ENCODE peak calls at places on chromosome 11, in ten cellular contexts. P is psoas muscle; A is testis; N is CD4-positive, CD25-positive, alpha-beta regulatory T cell; O is GM23338; I is right cardiac atrium; J is CD8-positive, alpha-beta memory T cell; S is mammary epithelial cell; H is A549; U is Panc1. M is an unnamed sample.
A peak's percentile ranks its signal among the peaks of the same experiment; 100 is the strongest.

GRCh38 chr11:6724013-6724412 is 40.9 kb upstream of the MRPL17 start:
- DNase-seq in P (no peak), N (no peak), S (no peak), J (no peak), I (no peak), A (no peak), H (no peak), U (no peak), O (no peak), M (no peak)

GRCh38 chr11:116693206-116694016 is 79.4 kb downstream of the BUD13 start:
- DNase-seq in N (no peak), U (no peak), J (no peak), A (no peak), O (no peak), P (no peak), S (peak; percentile 77), H (no peak), I (no peak), M (no peak)

GRCh38 chr11:64340671-64341335 is 799 bp downstream of the CCDC88B start:
- DNase-seq in H (no peak), I (no peak), S (no peak), A (peak; percentile 65), J (peak; percentile 72), P (peak; percentile 70), U (no peak), O (peak; percentile 90), N (peak; percentile 67), M (no peak)

GRCh38 chr11:48013269-48013901 is 33.0 kb downstream of the PTPRJ start:
- DNase-seq in J (peak; percentile 52), N (peak; percentile 83), O (no peak), U (no peak), A (no peak), H (peak; percentile 62), I (no peak), S (no peak), P (no peak), M (peak; percentile 46)

GRCh38 chr11:85918910-85919794 is 64.0 kb downstream of the CCDC83 start:
- DNase-seq in S (no peak), N (no peak), A (no peak), U (no peak), H (no peak), J (no peak), I (no peak), O (no peak), P (no peak), M (no peak)

GRCh38 chr11:17952487-17952886 is 60.4 kb downstream of the SERGEF start:
- DNase-seq in N (no peak), A (no peak), P (no peak), I (no peak), H (no peak), J (no peak), O (no peak), S (no peak), U (no peak), M (no peak)

GRCh38 chr11:34161812-34162506 is 56.5 kb downstream of the NAT10 start:
- DNase-seq in U (no peak), S (peak; percentile 47), N (peak; percentile 15), P (peak; percentile 16), J (peak; percentile 6), O (no peak), I (no peak), A (no peak), H (no peak), M (no peak)

GRCh38 chr11:68767672-68768071 is 16.4 kb upstream of the TESMIN start:
- DNase-seq in J (no peak), H (no peak), O (peak; percentile 32), I (no peak), U (no peak), N (no peak), S (no peak), A (peak; percentile 54), P (no peak), M (no peak)

GRCh38 chr11:72426758-72427157 is 7.6 kb downstream of the CLPB start:
- DNase-seq in U (no peak), I (no peak), N (no peak), P (no peak), H (no peak), J (no peak), O (no peak), S (no peak), A (no peak), M (no peak)

GRCh38 chr11:20031155-20032001 is 128.9 kb downstream of the DBX1 start:
- DNase-seq in U (no peak), A (no peak), S (peak; percentile 69), P (no peak), N (no peak), H (no peak), I (no peak), J (no peak), O (peak; percentile 62), M (no peak)

GRCh38 chr11:7994581-7995278 is 7.6 kb downstream of the EIF3F start:
- DNase-seq in S (no peak), H (no peak), P (no peak), I (no peak), A (no peak), O (no peak), U (no peak), N (no peak), J (no peak), M (no peak)

GRCh38 chr11:14973621-14974020 is 1.5 kb upstream of the CALCA start:
- DNase-seq in S (no peak), J (no peak), O (peak; percentile 60), H (no peak), U (no peak), P (no peak), I (no peak), A (no peak), N (peak; percentile 45), M (no peak)
- H3K4me3 ChIP-seq in S (no peak overlapping the region), J (peak overlapping the region; percentile 45), O (peak overlapping the region; percentile 74), H (no peak overlapping the region), U (peak overlapping the region; percentile 24), P (peak overlapping the region; percentile 54), I (no peak overlapping the region), A (peak overlapping the region; percentile 8), N (peak overlapping the region; percentile 66), M (no peak overlapping the region)

GRCh38 chr11:65791719-65792213 is 4.9 kb downstream of the OVOL1 start:
- DNase-seq in H (no peak), J (no peak), A (no peak), P (no peak), O (no peak), I (no peak), N (no peak), U (no peak), S (peak; percentile 46), M (no peak)
- H3K4me1 ChIP-seq in H (peaks cover 14% of the 10 kb centered on the region), J (peaks cover 14% of the 10 kb centered on the region), A (no peaks in the 10 kb centered on the region), P (no peaks in the 10 kb centered on the region), O (peaks cover 23% of the 10 kb centered on the region), I (no peaks in the 10 kb centered on the region), N (peaks cover 22% of the 10 kb centered on the region), U (peaks cover 11% of the 10 kb centered on the region), S (peaks cover 53% of the 10 kb centered on the region), M (peaks cover 5% of the 10 kb centered on the region)

GRCh38 chr11:131077340-131077739 is 161.1 kb upstream of the SNX19 start:
- DNase-seq in P (no peak), I (no peak), N (no peak), A (no peak), O (no peak), U (no peak), S (peak; percentile 15), H (no peak), J (no peak), M (no peak)

GRCh38 chr11:131073167-131073566 is 156.9 kb upstream of the SNX19 start:
- DNase-seq in P (no peak), O (no peak), I (no peak), U (no peak), N (no peak), S (no peak), A (no peak), J (no peak), H (no peak), M (no peak)

DNA sequence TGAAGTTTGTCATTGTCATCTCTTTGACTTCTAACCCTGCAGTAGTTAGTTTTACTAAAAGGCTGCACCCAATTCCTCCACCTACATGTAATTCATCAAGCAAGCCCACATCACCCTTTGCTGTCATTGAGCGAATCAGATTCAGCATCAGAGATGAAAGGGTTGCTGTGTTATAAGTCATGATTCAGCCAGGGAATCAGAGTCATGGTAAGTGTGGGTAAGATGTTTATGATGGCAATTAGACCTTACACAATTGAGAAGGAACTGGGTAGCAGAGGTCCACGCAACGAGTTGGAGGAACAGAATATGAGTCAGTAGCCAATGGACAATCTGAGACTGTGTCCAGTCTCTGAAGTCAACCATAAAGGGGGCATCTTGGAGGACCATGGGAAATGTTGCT is 162.8 kb upstream of the SNX19 start:
- DNase-seq in U (no peak), J (no peak), S (peak; percentile 38), P (no peak), O (no peak), H (no peak), N (no peak), A (no peak), I (no peak), M (no peak)
- H3K27ac ChIP-seq in U (no peak overlapping the region), J (no peak overlapping the region), S (no peak overlapping the region), P (no peak overlapping the region), O (no peak overlapping the region), H (no peak overlapping the region), N (no peak overlapping the region), A (no peak overlapping the region), I (no peak overlapping the region), M (no peak overlapping the region)

GRCh38 chr11:26655287-26655686 is 66.6 kb downstream of the SLC5A12 start:
- DNase-seq in H (no peak), P (no peak), U (no peak), I (no peak), O (no peak), S (no peak), N (no peak), A (no peak), J (no peak), M (no peak)

GRCh38 chr11:26651916-26652315 is 69.9 kb downstream of the SLC5A12 start:
- DNase-seq in A (no peak), J (no peak), N (no peak), S (no peak), I (no peak), U (no peak), O (no peak), P (no peak), H (no peak), M (no peak)

GRCh38 chr11:26649884-26650283 is 72.0 kb downstream of the SLC5A12 start:
- DNase-seq in U (peak; percentile 36), H (peak; percentile 55), A (peak; percentile 84), O (peak; percentile 86), J (no peak), N (peak; percentile 43), P (no peak), S (peak; percentile 58), I (peak; percentile 11), M (peak; percentile 65)
- H3K4me3 ChIP-seq in U (no peak overlapping the region), H (no peak overlapping the region), A (no peak overlapping the region), O (no peak overlapping the region), J (no peak overlapping the region), N (no peak overlapping the region), P (no peak overlapping the region), S (no peak overlapping the region), I (no peak overlapping the region), M (no peak overlapping the region)

DNA sequence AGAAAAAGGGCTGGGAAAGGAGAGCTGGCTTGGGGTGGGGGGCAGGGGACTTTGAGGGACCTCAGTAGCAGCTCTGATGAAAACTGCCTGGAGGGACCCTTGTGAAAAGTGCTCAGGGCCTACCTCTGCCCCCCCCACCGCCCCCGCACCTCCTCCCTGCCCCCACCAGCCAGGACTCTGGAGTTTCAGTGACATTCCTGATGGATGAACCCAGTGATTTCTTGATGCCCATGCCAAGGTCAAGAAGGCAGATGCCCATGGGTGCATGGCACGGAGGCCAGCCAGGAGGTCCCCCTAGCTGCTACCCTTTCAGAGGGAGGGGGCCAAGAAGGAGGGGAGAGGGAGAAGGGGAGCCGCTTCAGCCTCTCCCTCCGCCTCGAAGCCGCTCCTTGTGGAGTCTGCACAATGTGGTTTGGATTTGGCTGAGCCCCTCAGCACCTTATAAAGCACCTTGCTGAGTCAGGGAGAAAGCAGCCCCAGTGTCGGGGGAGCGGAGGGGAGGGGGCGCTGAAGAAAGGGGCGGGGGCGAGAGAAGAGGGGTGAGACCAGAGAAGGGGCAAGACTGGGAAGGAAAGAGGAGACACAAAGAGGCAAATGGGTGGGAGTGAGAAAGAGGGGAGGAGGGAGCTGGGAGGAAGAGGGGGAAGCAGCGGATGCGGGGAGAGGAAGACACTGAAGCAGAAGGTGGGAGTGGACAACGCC is 2.1 kb upstream of the CLCF1 start:
- DNase-seq in O (peak; percentile 64), J (no peak), A (no peak), P (no peak), S (no peak), N (no peak), I (no peak), H (peak; percentile 52), U (no peak), M (no peak)
- H3K4me1 ChIP-seq in O (peaks cover 37% of the 10 kb centered on the region), J (peaks cover 36% of the 10 kb centered on the region), A (peaks cover 16% of the 10 kb centered on the region), P (peaks cover 16% of the 10 kb centered on the region), S (peaks cover 63% of the 10 kb centered on the region), N (peaks cover 38% of the 10 kb centered on the region), I (peaks cover 10% of the 10 kb centered on the region), H (peaks cover 73% of the 10 kb centered on the region), U (peaks cover 71% of the 10 kb centered on the region), M (peaks cover 5% of the 10 kb centered on the region)